ENCODE peak calls at places on chromosomes 1 and 21, in four cellular contexts. T is A549, J is IMR-90, H is GM12878. E is an unnamed sample.

GRCh38 chr1:198001776-198002408 is 84.7 kb downstream of the LHX9 start:
- DNase-seq in H (no peak), J (peak), T (no peak), E (no peak)

GRCh38 chr1:114756949-114757454 is 782 bp downstream of the CSDE1 start:
- DNase-seq in J (peak), T (peak), H (no peak), E (peak)

GRCh38 chr1:201224671-201225400 is 34.2 kb downstream of the IGFN1 start:
- DNase-seq in H (no peak), T (no peak), J (no peak), E (no peak)

GRCh38 chr1:94120983-94121382 is at the start of gene ABCA4:
- DNase-seq in H (no peak), T (no peak), J (no peak), E (no peak)

GRCh38 chr21:33383056-33383888 is 19.9 kb upstream of the IFNGR2 start:
- DNase-seq in J (peak), T (no peak), H (peak), E (peak)

GRCh38 chr1:20788489-20788795 is 1.3 kb upstream of the HP1BP3 start:
- DNase-seq in T (no peak), H (no peak), J (no peak), E (no peak)

GRCh38 chr1:17215545-17215890 is 10.6 kb downstream of the PADI1 start:
- DNase-seq in H (no peak), J (no peak), T (no peak), E (no peak)

GRCh38 chr1:98322966-98323365 is 338.6 kb upstream of the SNX7 start:
- DNase-seq in J (peak), H (no peak), T (no peak), E (no peak)

GRCh38 chr1:67013573-67013972 is 40.4 kb downstream of the SLC35D1 start:
- DNase-seq in J (peak), T (peak), H (no peak), E (peak)

GRCh38 chr21:34736116-34736870 is 67.5 kb downstream of the CLIC6 start:
- DNase-seq in T (no peak), H (no peak), J (peak), E (no peak)

GRCh38 chr1:174039069-174039468 is 16.9 kb upstream of the RC3H1 start:
- DNase-seq in T (no peak), H (no peak), J (peak), E (no peak)

GRCh38 chr1:207463021-207463420 is 8.9 kb downstream of the CR2 start:
- DNase-seq in T (no peak), H (no peak), J (no peak), E (no peak)

GRCh38 chr1:983736-984475 is 2.0 kb upstream of the PERM1 start:
- DNase-seq in J (no peak), T (no peak), H (no peak), E (peak)

GRCh38 chr1:238409191-238409846 is 518.6 kb upstream of the ZP4 start:
- DNase-seq in H (no peak), J (peak), T (no peak), E (no peak)

GRCh38 chr1:46705408-46705807 is 13.5 kb downstream of the EFCAB14 start:
- DNase-seq in J (peak), T (no peak), H (no peak), E (no peak)

GRCh38 chr1:61491497-61491896 is 233.4 kb downstream of the TM2D1 start:
- DNase-seq in H (no peak), J (peak), T (no peak), E (no peak)

GRCh38 chr1:10745886-10746455 is 50.5 kb downstream of the CASZ1 start:
- DNase-seq in H (no peak), J (no peak), T (no peak), E (no peak)

GRCh38 chr1:229167356-229167755 is 103.6 kb upstream of the RAB4A start:
- DNase-seq in J (no peak), H (no peak), T (no peak), E (no peak)

GRCh38 chr1:241648159-241648558 is 3.9 kb upstream of the WDR64 start:
- DNase-seq in T (no peak), H (no peak), J (no peak), E (no peak)

GRCh38 chr1:241654641-241655040 is 2.6 kb downstream of the WDR64 start:
- DNase-seq in J (no peak), H (no peak), T (no peak), E (no peak)

GRCh38 chr1:241652012-241652411 is at the start of gene WDR64:
- DNase-seq in T (no peak), H (no peak), J (no peak), E (no peak)

GRCh38 chr1:241658081-241658793 is 6.2 kb downstream of the WDR64 start:
- DNase-seq in T (no peak), H (no peak), J (no peak), E (no peak)

DNA sequence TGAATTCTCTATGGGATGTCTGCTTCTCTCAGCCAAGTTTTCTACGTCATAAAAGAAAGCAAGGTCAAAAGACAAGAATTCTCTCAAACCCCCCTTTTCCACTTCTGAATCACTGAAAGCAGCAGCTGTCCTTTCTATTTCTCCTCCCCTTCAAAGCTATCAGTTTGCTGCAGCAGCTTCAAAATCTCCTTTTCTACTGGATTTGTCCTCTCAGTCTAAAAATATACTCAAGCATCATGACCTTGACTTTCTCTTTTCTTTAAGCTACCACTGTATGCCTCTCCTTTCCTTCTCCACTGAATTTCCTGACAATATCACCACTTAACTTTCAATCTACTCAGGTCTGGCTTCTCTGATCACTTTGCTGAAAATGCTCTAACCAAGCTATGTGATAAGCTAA is 1.9 kb downstream of the WDR64 start:
- DNase-seq in J (no peak), T (no peak), H (no peak), E (peak)
- TF ChIP-seq ELK1 in J (no peak), T (no peak), H (no peak), E (no peak)

DNA sequence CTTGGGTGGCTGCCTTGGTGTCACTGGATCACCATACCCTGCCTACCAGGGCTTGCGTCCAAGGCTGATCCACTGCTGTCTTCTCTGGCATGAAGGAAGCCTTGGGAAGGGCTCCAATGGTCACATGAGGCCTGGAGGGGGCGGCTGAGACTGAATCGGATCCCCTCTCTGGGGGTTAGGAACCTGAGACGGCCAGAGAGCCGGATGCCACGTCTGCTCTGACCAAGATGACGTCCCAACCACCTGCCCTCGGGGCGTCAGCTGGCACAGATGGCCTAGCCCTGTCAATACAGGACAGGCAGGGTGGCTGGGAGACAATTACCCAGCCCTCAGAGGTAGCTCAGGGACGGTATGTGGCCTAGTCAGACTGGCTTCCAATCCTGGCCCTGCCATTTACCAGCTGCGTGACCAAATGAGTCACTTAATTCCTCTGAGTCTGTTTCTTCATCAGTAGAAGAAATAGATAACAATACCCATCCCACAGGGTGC is 5.4 kb downstream of the TRIM62 start:
- DNase-seq in J (peak), H (no peak), T (no peak), E (no peak)
- TF ChIP-seq ELK1 in J (no peak), H (no peak), T (no peak), E (no peak)

GRCh38 chr21:36454079-36454478 is 25.8 kb downstream of the CLDN14 start:
- DNase-seq in H (no peak), J (no peak), T (no peak), E (no peak)
- TF ChIP-seq ELK1 in H (no peak), J (no peak), T (no peak), E (no peak)

GRCh38 chr1:96840396-96840795 is 118.8 kb downstream of the PTBP2 start:
- DNase-seq in T (no peak), H (no peak), J (no peak), E (no peak)
- TF ChIP-seq ELK1 in T (no peak), H (no peak), J (no peak), E (no peak)

GRCh38 chr1:219020386-219020785 is 153.3 kb upstream of the LYPLAL1 start:
- DNase-seq in T (no peak), H (no peak), J (no peak), E (no peak)
- TF ChIP-seq ELK1 in T (no peak), H (no peak), J (no peak), E (no peak)

E was measured in K562.